ENCODE peak calls at places on chromosomes 2 and 18, in six cellular contexts. N is body of pancreas, B is thyroid gland, H is GM23248, F is K562, Q is uterus. L is an unnamed sample.

GRCh38 chr2:172864182-172864581 is 128.5 kb downstream of the RAPGEF4 start:
- DNase-seq in N (peak; percentile 51), B (peak; percentile 38), H (peak; percentile 61), F (peak; percentile 55), Q (peak; percentile 28), L (peak; percentile 64)

GRCh38 chr2:64463784-64464183 is 9.8 kb downstream of the LGALSL start:
- DNase-seq in N (no peak), B (no peak), H (peak; percentile 86), F (no peak), Q (no peak), L (peak; percentile 67)

GRCh38 chr2:11862049-11862448 is 115.6 kb downstream of the LPIN1 start:
- DNase-seq in N (no peak), B (no peak), H (no peak), F (no peak), Q (no peak), L (no peak)

GRCh38 chr18:34834897-34835296 is 124.8 kb downstream of the DTNA start:
- DNase-seq in N (no peak), B (no peak), H (peak; percentile 51), F (no peak), Q (no peak), L (no peak)

GRCh38 chr2:152718909-152719645 is 657 bp downstream of the ARL6IP6 start:
- DNase-seq in N (no peak), B (no peak), H (peak; percentile 64), F (peak; percentile 41), Q (no peak), L (peak; percentile 46)

GRCh38 chr2:8633735-8634313 is 48.0 kb upstream of the ID2 start:
- DNase-seq in N (peak; percentile 53), B (no peak), H (peak; percentile 94), F (no peak), Q (no peak), L (no peak)

GRCh38 chr2:128448331-128449225 is 129.9 kb upstream of the HS6ST1 start:
- DNase-seq in N (no peak), B (no peak), H (no peak), F (no peak), Q (peak; percentile 16), L (peak; percentile 20)

GRCh38 chr2:207332473-207333212 is 166.9 kb upstream of the KLF7 start:
- DNase-seq in N (no peak), B (no peak), H (no peak), F (no peak), Q (no peak), L (no peak)

GRCh38 chr2:104312684-104313083 is 541.2 kb upstream of the POU3F3 start:
- DNase-seq in N (no peak), B (no peak), H (no peak), F (no peak), Q (no peak), L (no peak)

GRCh38 chr18:74511823-74512222 is 15.7 kb downstream of the CNDP2 start:
- DNase-seq in N (no peak), B (no peak), H (no peak), F (no peak), Q (no peak), L (no peak)
- H3K9me3 ChIP-seq in N (no peaks in the 10 kb centered on the region), B (no peaks in the 10 kb centered on the region), H (no peaks in the 10 kb centered on the region), F (no peaks in the 10 kb centered on the region), Q (no peaks in the 10 kb centered on the region), L (no peaks in the 10 kb centered on the region)

GRCh38 chr2:234290196-234290595 is 206.7 kb downstream of the ARL4C start:
- DNase-seq in N (no peak), B (no peak), H (no peak), F (no peak), Q (no peak), L (no peak)

GRCh38 chr2:234287650-234288049 is 209.2 kb downstream of the ARL4C start:
- DNase-seq in N (no peak), B (no peak), H (no peak), F (no peak), Q (no peak), L (no peak)

GRCh38 chr2:234289789-234290188 is 207.1 kb downstream of the ARL4C start:
- DNase-seq in N (no peak), B (no peak), H (peak; percentile 92), F (no peak), Q (no peak), L (peak; percentile 56)

GRCh38 chr2:234290671-234291070 is 206.2 kb downstream of the ARL4C start:
- DNase-seq in N (peak; percentile 60), B (peak; percentile 13), H (no peak), F (no peak), Q (no peak), L (peak; percentile 39)

DNA sequence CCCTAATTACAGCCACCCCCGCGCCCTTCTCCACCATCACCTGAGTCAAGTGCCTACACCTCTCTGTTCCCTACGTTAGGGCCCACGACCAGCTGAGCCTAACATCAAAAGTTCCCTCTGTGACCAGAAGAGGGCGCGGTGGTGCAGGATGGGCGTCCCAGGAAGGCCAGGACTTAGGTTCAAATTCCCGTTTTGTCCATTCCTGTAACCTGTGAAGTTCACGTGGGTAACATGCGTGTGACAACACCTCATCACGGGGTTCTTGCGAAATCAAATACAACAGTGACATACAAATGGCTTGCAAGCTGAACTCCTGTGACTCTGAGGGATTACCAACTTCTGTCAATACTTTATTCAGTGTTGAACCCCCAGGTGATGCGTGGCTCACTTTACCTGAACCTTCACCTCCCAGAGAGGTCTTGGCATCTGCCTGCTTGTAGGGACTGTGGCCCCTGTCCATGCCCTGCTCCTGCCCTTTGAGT is 207.9 kb downstream of the ARL4C start:
- DNase-seq in N (peak; percentile 53), B (peak; percentile 66), H (peak; percentile 59), F (peak; percentile 68), Q (no peak), L (peak; percentile 79)
- H3K27ac ChIP-seq in N (no peak overlapping the region), B (no peak overlapping the region), H (no peak overlapping the region), F (no peak overlapping the region), Q (no peak overlapping the region), L (no peak overlapping the region)

DNA sequence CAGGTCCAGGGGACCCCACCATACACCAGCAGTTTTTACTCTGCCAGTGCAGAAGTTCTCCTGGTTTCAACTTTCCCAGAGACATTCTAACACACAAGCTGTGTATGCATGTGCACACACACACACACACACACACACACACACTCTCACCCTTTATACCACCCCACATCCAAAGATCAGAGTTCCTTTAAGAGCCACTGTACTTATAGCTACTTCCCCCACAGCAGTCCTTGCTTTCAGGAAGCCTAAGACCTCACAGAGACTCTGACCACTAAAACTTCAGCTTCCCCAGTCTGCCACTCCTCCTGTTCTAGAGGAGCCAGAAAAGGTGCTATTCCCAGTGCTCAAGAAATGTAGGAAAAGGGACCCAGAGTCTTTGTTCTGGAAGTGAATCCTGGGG is 107.8 kb downstream of the ZNF521 start:
- DNase-seq in N (no peak), B (no peak), H (no peak), F (no peak), Q (no peak), L (no peak)
- H3K4me1 ChIP-seq in N (no peaks in the 10 kb centered on the region), B (no peaks in the 10 kb centered on the region), H (peaks cover 31% of the 10 kb centered on the region), F (peaks cover 10% of the 10 kb centered on the region), Q (no peaks in the 10 kb centered on the region), L (no peaks in the 10 kb centered on the region)

GRCh38 chr2:125596612-125597011 is 1059.3 kb upstream of the GYPC start:
- DNase-seq in N (no peak), B (no peak), H (no peak), F (no peak), Q (no peak), L (no peak)
- H3K9me3 ChIP-seq in N (no peaks in the 10 kb centered on the region), B (no peaks in the 10 kb centered on the region), H (peaks cover 7% of the 10 kb centered on the region), F (no peaks in the 10 kb centered on the region), Q (no peaks in the 10 kb centered on the region), L (no peaks in the 10 kb centered on the region)

GRCh38 chr2:15980605-15981098 is 40.3 kb downstream of the MYCN start:
- DNase-seq in N (no peak), B (no peak), H (no peak), F (no peak), Q (no peak), L (no peak)

GRCh38 chr2:15976334-15976733 is 36.0 kb downstream of the MYCN start:
- DNase-seq in N (no peak), B (no peak), H (no peak), F (no peak), Q (no peak), L (no peak)

GRCh38 chr2:15981646-15982045 is 41.3 kb downstream of the MYCN start:
- DNase-seq in N (no peak), B (no peak), H (no peak), F (no peak), Q (no peak), L (no peak)

GRCh38 chr2:15979759-15980604 is 39.6 kb downstream of the MYCN start:
- DNase-seq in N (no peak), B (no peak), H (no peak), F (no peak), Q (no peak), L (no peak)

DNA sequence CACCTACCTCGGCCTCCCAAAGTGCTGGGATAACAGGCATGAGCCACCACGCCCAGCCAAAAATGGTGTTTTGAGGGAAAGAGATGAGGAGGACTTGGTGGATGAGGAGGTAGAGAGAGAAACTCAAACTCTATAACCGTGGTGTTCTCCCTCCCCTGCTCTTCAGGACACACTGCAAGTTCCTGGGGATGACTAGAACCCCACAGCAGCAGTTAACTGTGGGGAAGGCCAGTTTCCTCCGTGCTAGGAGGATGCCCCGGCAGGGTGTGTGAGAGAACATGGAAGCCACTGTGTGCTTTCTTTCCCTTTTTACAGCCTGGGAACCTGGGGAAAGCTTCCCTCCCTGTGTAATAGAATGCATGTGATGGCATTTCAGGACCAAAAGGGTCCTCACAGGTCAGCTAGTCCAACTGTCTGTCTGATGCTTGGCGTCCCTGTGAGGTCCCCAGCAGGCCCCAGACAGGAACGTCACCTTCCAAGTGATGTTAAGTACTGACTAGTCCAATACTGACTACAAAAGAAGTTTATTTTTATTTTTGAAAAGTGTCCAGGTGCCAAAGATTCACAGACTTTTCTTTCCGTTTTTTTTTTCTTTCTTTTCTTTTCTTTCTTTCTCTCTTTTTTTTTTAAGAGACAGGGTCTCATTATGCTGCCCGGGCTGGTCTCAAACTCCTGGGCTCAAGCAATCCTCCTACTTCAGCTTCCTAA is 38.9 kb downstream of the MYCN start:
- DNase-seq in N (no peak), B (no peak), H (no peak), F (no peak), Q (no peak), L (no peak)
- H3K27ac ChIP-seq in N (no peak overlapping the region), B (no peak overlapping the region), H (no peak overlapping the region), F (no peak overlapping the region), Q (no peak overlapping the region), L (no peak overlapping the region)

GRCh38 chr2:38407111-38407682 is 30.1 kb upstream of the ATL2 start:
- DNase-seq in N (no peak), B (no peak), H (no peak), F (no peak), Q (peak; percentile 47), L (no peak)
- H3K4me1 ChIP-seq in N (peaks cover 13% of the 10 kb centered on the region), B (peaks cover 48% of the 10 kb centered on the region), H (no peaks in the 10 kb centered on the region), F (peaks cover 5% of the 10 kb centered on the region), Q (no peaks in the 10 kb centered on the region), L (peaks cover 41% of the 10 kb centered on the region)

L was measured in adrenal gland.